ENCODE peak calls at places on chromosomes 16 and 17, in eight cellular contexts. I is GM12891; M is sigmoid colon; L is COR-L47; P is kidney tubule cell; O is stimulated activated CD4-positive, alpha-beta T cell treated with anti-CD3 and anti-CD28 coated beads, TNF-alpha, amount 100 ng/mL, for 4 hours; T is GDM1; H is progenitor cell of endocrine pancreas. N is an unnamed sample.

GRCh38 chr17:55327225-55328088 is 62.7 kb downstream of the HLF start:
- DNase-seq in O (no peak), M (no peak), I (no peak), H (no peak), T (no peak), L (no peak), P (peak), N (no peak)

GRCh38 chr17:57959929-57960328 is 4.7 kb upstream of the CUEDC1 start:
- DNase-seq in P (no peak), I (no peak), M (no peak), O (no peak), H (no peak), L (no peak), T (no peak), N (no peak)

GRCh38 chr16:25219070-25219737 is 2.5 kb downstream of the AQP8 start:
- DNase-seq in H (no peak), P (no peak), M (no peak), O (no peak), I (no peak), T (no peak), L (no peak), N (no peak)

GRCh38 chr16:83328936-83329335 is 478.8 kb upstream of the HSBP1 start:
- DNase-seq in H (no peak), P (no peak), M (no peak), I (no peak), L (no peak), T (no peak), O (no peak), N (no peak)

GRCh38 chr16:58843675-58844074 is 109.6 kb upstream of the GOT2 start:
- DNase-seq in I (no peak), T (no peak), L (no peak), P (peak), M (no peak), H (no peak), O (no peak), N (peak)

GRCh38 chr17:7842380-7842949 is 8.4 kb downstream of the KDM6B start:
- DNase-seq in M (peak), T (peak), H (no peak), P (peak), I (peak), L (no peak), O (peak), N (peak)

GRCh38 chr17:8119575-8120519 is 1.5 kb upstream of the ALOXE3 start:
- DNase-seq in P (peak), H (peak), M (peak), O (peak), I (no peak), T (peak), L (peak), N (peak)

GRCh38 chr17:83080641-83081560 is 1.5 kb downstream of the METRNL start:
- DNase-seq in O (peak), P (peak), M (no peak), H (no peak), L (no peak), I (peak), T (no peak), N (peak)

GRCh38 chr17:61813211-61813610 is 50.1 kb downstream of the BRIP1 start:
- DNase-seq in M (no peak), I (no peak), T (no peak), O (no peak), H (no peak), L (no peak), P (no peak), N (no peak)

GRCh38 chr17:27471321-27472269 is 15.3 kb downstream of the KSR1 start:
- DNase-seq in L (no peak), H (no peak), T (no peak), P (peak), I (no peak), M (no peak), O (peak), N (no peak)

GRCh38 chr16:6884002-6884401 is 448.6 kb upstream of the RBFOX1 start:
- DNase-seq in L (no peak), H (no peak), M (no peak), T (no peak), O (no peak), I (no peak), P (peak), N (no peak)

GRCh38 chr17:76638263-76638662 is 5.3 kb downstream of the ST6GALNAC1 start:
- DNase-seq in L (no peak), O (no peak), T (no peak), H (no peak), I (no peak), P (no peak), M (no peak), N (no peak)

GRCh38 chr16:21060027-21060510 is 90.6 kb downstream of the DNAH3 start:
- DNase-seq in L (no peak), H (no peak), I (no peak), M (peak), O (no peak), P (no peak), T (no peak), N (no peak)

GRCh38 chr16:28193530-28194423 is 18.0 kb downstream of the XPO6 start:
- DNase-seq in H (no peak), T (no peak), M (no peak), O (no peak), P (peak), L (no peak), I (no peak), N (peak)

GRCh38 chr17:45649796-45650195 is 134.3 kb upstream of the CRHR1 start:
- DNase-seq in M (no peak), P (no peak), I (no peak), O (no peak), L (no peak), H (no peak), T (no peak), N (no peak)

GRCh38 chr16:56930516-56931252 is 1.3 kb upstream of the HERPUD1 start:
- DNase-seq in T (no peak), I (no peak), H (no peak), L (no peak), O (no peak), M (peak), P (no peak), N (no peak)

GRCh38 chr17:8282345-8282744 is 6.1 kb upstream of the RANGRF start:
- DNase-seq in P (no peak), O (no peak), H (no peak), I (no peak), M (no peak), L (no peak), T (no peak), N (no peak)

GRCh38 chr17:73972901-73973300 is 230.6 kb upstream of the RPL38 start:
- DNase-seq in H (no peak), I (no peak), T (no peak), L (no peak), O (no peak), P (no peak), M (no peak), N (no peak)

GRCh38 chr16:23026777-23027362 is 122.4 kb downstream of the USP31 start:
- DNase-seq in I (no peak), M (no peak), O (no peak), P (peak), T (no peak), L (no peak), H (peak), N (peak)

GRCh38 chr17:3002538-3003301 is 60.7 kb downstream of the OR1D5 start:
- DNase-seq in H (no peak), I (peak), T (peak), L (no peak), O (no peak), M (peak), P (no peak), N (no peak)

GRCh38 chr17:81457917-81458555 is 54.6 kb downstream of the ACTG1 start:
- DNase-seq in P (no peak), L (no peak), I (no peak), M (no peak), T (no peak), O (no peak), H (no peak), N (no peak)

GRCh38 chr16:10312023-10312422 is 73.8 kb upstream of the ATF7IP2 start:
- DNase-seq in T (no peak), L (no peak), P (no peak), I (no peak), O (no peak), H (no peak), M (no peak), N (no peak)

GRCh38 chr16:68784226-68784625 is 47.1 kb downstream of the CDH1 start:
- DNase-seq in O (no peak), L (no peak), H (no peak), M (no peak), I (no peak), T (no peak), P (no peak), N (no peak)

GRCh38 chr16:17134586-17134985 is 336.2 kb downstream of the XYLT1 start:
- DNase-seq in O (no peak), I (peak), H (no peak), M (no peak), P (no peak), T (no peak), L (no peak), N (no peak)

GRCh38 chr16:75264531-75264998 is 13.1 kb upstream of the BCAR1 start:
- DNase-seq in M (peak), H (no peak), T (no peak), O (no peak), I (no peak), L (no peak), P (peak), N (peak)

GRCh38 chr17:4780325-4781010 is 5.7 kb downstream of the VMO1 start:
- DNase-seq in I (no peak), T (no peak), M (no peak), L (no peak), H (no peak), P (no peak), O (no peak), N (no peak)

GRCh38 chr17:65000798-65001197 is 55.7 kb downstream of the GNA13 start:
- DNase-seq in O (no peak), P (no peak), I (no peak), L (no peak), T (no peak), M (no peak), H (no peak), N (no peak)

GRCh38 chr17:3683054-3683511 is 12.9 kb downstream of the P2RX5 start:
- DNase-seq in O (peak), L (no peak), P (peak), M (no peak), I (peak), T (no peak), H (no peak), N (peak)

GRCh38 chr16:78297066-78297666 is 197.7 kb downstream of the WWOX start:
- DNase-seq in T (no peak), M (no peak), L (peak), I (no peak), P (no peak), O (no peak), H (no peak), N (peak)

GRCh38 chr17:70040336-70040735 is 34.7 kb upstream of the KCNJ16 start:
- DNase-seq in P (peak), L (no peak), I (no peak), T (no peak), O (no peak), H (no peak), M (no peak), N (no peak)

GRCh38 chr17:46121165-46121764 is 72.0 kb downstream of the KANSL1 start:
- DNase-seq in I (peak), H (no peak), L (no peak), O (no peak), M (no peak), T (no peak), P (no peak), N (no peak)

GRCh38 chr16:22358000-22358399 is 16.4 kb downstream of the CDR2 start:
- DNase-seq in H (no peak), M (no peak), I (no peak), T (no peak), O (no peak), L (no peak), P (peak), N (no peak)